ENCODE peak calls at places on chromosomes 3 and 15, in six cellular contexts. Z is tibial artery, T is AG10803, H is OCI-LY7, E is psoas muscle, R is body of pancreas. S is an unnamed sample.
A peak's percentile ranks its signal among the peaks of the same experiment; 100 is the strongest.

GRCh38 chr15:44298878-44299277 is 10.4 kb downstream of the GOLM2 start:
- DNase-seq in Z (no peak), T (no peak), H (peak; percentile 18), E (no peak), R (no peak), S (no peak)

GRCh38 chr3:37955918-37956317 is 34.7 kb upstream of the VILL start:
- DNase-seq in Z (no peak), T (no peak), H (peak; percentile 28), E (no peak), R (no peak), S (no peak)

GRCh38 chr15:77608774-77609173 is 23.9 kb downstream of the LINGO1 start:
- DNase-seq in Z (no peak), T (no peak), H (no peak), E (no peak), R (no peak), S (no peak)

GRCh38 chr3:184099806-184100686 is 3.2 kb downstream of the HTR3E start:
- DNase-seq in Z (no peak), T (no peak), H (no peak), E (no peak), R (no peak), S (no peak)

GRCh38 chr3:113758389-113759029 is 11.7 kb downstream of the ATP6V1A start:
- DNase-seq in Z (no peak), T (peak; percentile 74), H (no peak), E (no peak), R (no peak), S (no peak)

GRCh38 chr3:107969994-107970896 is 120.6 kb downstream of the CD47 start:
- DNase-seq in Z (no peak), T (no peak), H (no peak), E (no peak), R (peak; percentile 33), S (no peak)

GRCh38 chr15:79743032-79743431 is 153.8 kb downstream of the MTHFS start:
- DNase-seq in Z (no peak), T (peak; percentile 36), H (no peak), E (no peak), R (no peak), S (no peak)

GRCh38 chr3:177681156-177681555 is 483.9 kb upstream of the TBL1XR1 start:
- DNase-seq in Z (no peak), T (no peak), H (no peak), E (no peak), R (no peak), S (no peak)

GRCh38 chr3:79490165-79491028 is 277.4 kb downstream of the ROBO1 start:
- DNase-seq in Z (peak; percentile 74), T (peak; percentile 54), H (no peak), E (peak; percentile 30), R (peak; percentile 77), S (no peak)

GRCh38 chr3:136783708-136784191 is 31.6 kb upstream of the STAG1 start:
- DNase-seq in Z (no peak), T (peak; percentile 17), H (no peak), E (no peak), R (no peak), S (no peak)

GRCh38 chr3:35486295-35486694 is 153.0 kb upstream of the ARPP21 start:
- DNase-seq in Z (no peak), T (no peak), H (no peak), E (no peak), R (no peak), S (no peak)

GRCh38 chr3:86887876-86888275 is 103.1 kb downstream of the VGLL3 start:
- DNase-seq in Z (no peak), T (no peak), H (no peak), E (no peak), R (no peak), S (no peak)

GRCh38 chr3:12935023-12935860 is 93.9 kb upstream of the RPL32 start:
- DNase-seq in Z (no peak), T (no peak), H (no peak), E (no peak), R (no peak), S (no peak)

GRCh38 chr3:114319453-114319852 is 25.6 kb downstream of the TIGIT start:
- DNase-seq in Z (no peak), T (peak; percentile 56), H (no peak), E (no peak), R (no peak), S (no peak)

GRCh38 chr3:179416681-179417080 is 34.6 kb downstream of the GNB4 start:
- DNase-seq in Z (no peak), T (peak; percentile 74), H (no peak), E (no peak), R (no peak), S (no peak)

GRCh38 chr3:191869738-191870418 is 408.9 kb downstream of the PYDC2 start:
- DNase-seq in Z (no peak), T (no peak), H (no peak), E (no peak), R (no peak), S (no peak)

GRCh38 chr3:187150599-187150998 is 11.3 kb upstream of the RPL39L start:
- DNase-seq in Z (no peak), T (no peak), H (peak; percentile 64), E (no peak), R (peak; percentile 15), S (peak; percentile 19)

GRCh38 chr3:46489875-46490274 is 7.9 kb upstream of the RTP3 start:
- DNase-seq in Z (no peak), T (peak; percentile 78), H (peak; percentile 9), E (no peak), R (no peak), S (no peak)

GRCh38 chr3:197550489-197550888 is 5.3 kb downstream of the BDH1 start:
- DNase-seq in Z (no peak), T (no peak), H (no peak), E (no peak), R (no peak), S (no peak)

GRCh38 chr3:58668247-58668646 is 1.7 kb upstream of the FAM3D start:
- DNase-seq in Z (peak; percentile 37), T (no peak), H (no peak), E (no peak), R (no peak), S (no peak)

GRCh38 chr15:74179101-74179841 is 5.8 kb downstream of the ISLR start:
- DNase-seq in Z (peak; percentile 98), T (peak; percentile 96), H (no peak), E (peak; percentile 85), R (peak; percentile 54), S (no peak)

GRCh38 chr15:68380456-68380855 is 51.5 kb downstream of the ITGA11 start:
- DNase-seq in Z (peak; percentile 53), T (no peak), H (no peak), E (no peak), R (no peak), S (no peak)

GRCh38 chr3:38121451-38121831 is 15.5 kb downstream of the ACAA1 start:
- DNase-seq in Z (peak; percentile 63), T (no peak), H (no peak), E (no peak), R (no peak), S (no peak)

GRCh38 chr3:52931889-52932288 is 34.5 kb upstream of the STIMATE start:
- DNase-seq in Z (no peak), T (no peak), H (peak; percentile 11), E (no peak), R (no peak), S (no peak)
- TF ChIP-seq CTCF in Z (no peak), T (no peak), H (peak; percentile 55), E (no peak), R (no peak), S (peak; percentile 22)

DNA sequence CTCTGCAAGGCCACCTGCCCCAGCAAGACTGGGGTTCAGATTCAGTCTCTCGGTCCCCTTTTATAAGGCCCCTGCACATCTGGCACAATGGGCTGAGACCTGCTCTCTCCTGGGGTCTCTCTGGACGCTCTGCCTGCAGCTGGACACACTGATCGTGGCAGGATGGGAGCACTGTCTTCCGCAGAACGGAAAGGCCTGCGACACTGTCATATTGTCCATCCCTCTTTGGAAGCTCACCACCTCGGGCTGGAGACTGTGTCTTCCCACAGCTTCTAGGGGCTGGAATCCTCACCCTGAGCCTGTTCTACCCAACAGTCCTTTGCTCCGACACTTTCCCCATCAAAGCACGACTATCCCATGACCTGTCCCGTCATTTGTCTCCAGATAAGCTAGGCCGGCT is 11.5 kb upstream of the IGDCC4 start:
- DNase-seq in Z (no peak), T (no peak), H (no peak), E (no peak), R (no peak), S (no peak)
- H3K4me3 ChIP-seq in Z (no peak overlapping the region), T (no peak overlapping the region), H (no peak overlapping the region), E (no peak overlapping the region), R (no peak overlapping the region), S (no peak overlapping the region)

GRCh38 chr15:90887037-90887481 is 2.8 kb downstream of the FES start:
- DNase-seq in Z (peak; percentile 65), T (no peak), H (no peak), E (no peak), R (no peak), S (no peak)

GRCh38 chr15:90883971-90884718 is at the start of gene FES:
- DNase-seq in Z (peak; percentile 87), T (peak; percentile 39), H (no peak), E (peak; percentile 71), R (peak; percentile 65), S (no peak)

GRCh38 chr15:90885432-90886290 is 1.4 kb downstream of the FES start:
- DNase-seq in Z (peak; percentile 86), T (peak; percentile 53), H (peak; percentile 80), E (peak; percentile 80), R (peak; percentile 72), S (peak; percentile 19)

GRCh38 chr15:90884719-90885431 is 571 bp downstream of the FES start:
- DNase-seq in Z (peak; percentile 68), T (no peak), H (no peak), E (no peak), R (no peak), S (no peak)

DNA sequence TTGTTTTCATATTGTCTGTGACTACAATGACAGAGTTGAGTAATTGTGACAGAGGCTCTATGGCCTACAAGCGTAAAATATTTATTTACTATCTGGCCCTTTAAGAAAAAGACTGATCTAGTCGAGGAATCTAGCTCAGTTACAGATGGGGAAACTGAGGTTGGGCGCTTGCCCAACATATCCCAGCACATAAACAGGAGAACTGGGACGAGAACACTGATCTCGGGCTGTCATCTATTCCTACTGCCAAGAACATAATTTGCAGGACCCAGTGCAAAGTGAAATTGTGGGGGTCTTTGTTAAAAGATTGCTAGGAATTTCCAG is 1.9 kb downstream of the FES start:
- DNase-seq in Z (no peak), T (no peak), H (no peak), E (no peak), R (no peak), S (no peak)
- TF ChIP-seq CTCF in Z (no peak), T (no peak), H (peak; percentile 62), E (no peak), R (no peak), S (no peak)

GRCh38 chr3:3802021-3802420 is 2.8 kb downstream of the LRRN1 start:
- DNase-seq in Z (no peak), T (no peak), H (no peak), E (peak; percentile 27), R (no peak), S (no peak)

GRCh38 chr3:3800076-3800448 is 831 bp downstream of the LRRN1 start:
- DNase-seq in Z (peak; percentile 66), T (no peak), H (no peak), E (peak; percentile 18), R (peak; percentile 35), S (no peak)

GRCh38 chr3:3799173-3800075 is at the start of gene LRRN1:
- DNase-seq in Z (peak; percentile 74), T (no peak), H (no peak), E (peak; percentile 69), R (peak; percentile 80), S (no peak)

GRCh38 chr3:3801510-3801841 is 2.2 kb downstream of the LRRN1 start:
- DNase-seq in Z (no peak), T (no peak), H (no peak), E (no peak), R (no peak), S (no peak)

GRCh38 chr3:3800685-3801509 is 1.7 kb downstream of the LRRN1 start:
- DNase-seq in Z (peak; percentile 62), T (no peak), H (no peak), E (peak; percentile 42), R (peak; percentile 74), S (no peak)
- H3K4me3 ChIP-seq in Z (peak overlapping the region; percentile 57), T (no peak overlapping the region), H (no peak overlapping the region), E (peak overlapping the region; percentile 82), R (peak overlapping the region; percentile 12), S (no peak overlapping the region)